ENCODE peak calls at places on chromosomes 13 and 19, in four cellular contexts. C is colonic mucosa, P is endothelial cell, Y is NCI-H2081. H is an unnamed sample.

GRCh38 chr13:85254641-85255040 is 544.6 kb downstream of the SLITRK6 start:
- DNase-seq in Y (no peak), C (no peak), P (no peak), H (no peak)

GRCh38 chr19:45323671-45324081 is 1.0 kb upstream of the CKM start:
- DNase-seq in C (no peak), P (no peak), Y (no peak), H (no peak)

GRCh38 chr19:861756-862528 is 2.5 kb downstream of the CFD start:
- DNase-seq in P (no peak), C (peak), Y (no peak), H (peak)

GRCh38 chr13:93915269-93915809 is 564.1 kb downstream of the DCT start:
- DNase-seq in Y (no peak), P (no peak), C (no peak), H (no peak)

GRCh38 chr19:48400018-48400742 is 6.7 kb downstream of the GRIN2D start:
- DNase-seq in P (peak), C (peak), Y (no peak), H (peak)

GRCh38 chr19:35442091-35442490 is 6.0 kb upstream of the FFAR2 start:
- DNase-seq in Y (no peak), P (no peak), C (no peak), H (no peak)

GRCh38 chr19:18612051-18612771 is 459 bp upstream of the TMEM59L start:
- DNase-seq in P (no peak), C (no peak), Y (no peak), H (no peak)

GRCh38 chr13:41613984-41614581 is 156.7 kb downstream of the RGCC start:
- DNase-seq in P (peak), C (no peak), Y (no peak), H (peak)

GRCh38 chr19:12453495-12453894 is 12.7 kb upstream of the ZNF443 start:
- DNase-seq in Y (no peak), P (no peak), C (peak), H (peak)

GRCh38 chr19:31338069-31338767 is 11.0 kb downstream of the TSHZ3 start:
- DNase-seq in C (no peak), Y (no peak), P (peak), H (peak)

GRCh38 chr19:34310494-34310981 is 54.5 kb upstream of the GPI start:
- DNase-seq in P (no peak), C (peak), Y (peak), H (no peak)

GRCh38 chr19:45569619-45570421 is 14.8 kb downstream of the OPA3 start:
- DNase-seq in C (peak), P (peak), Y (no peak), H (peak)

H was measured in body of pancreas.